ENCODE peak calls at places on chromosome 1, in six cellular contexts. Z is heart left ventricle; X is body of pancreas; N is CD4-positive, CD25-positive, alpha-beta regulatory T cell; Y is uterus; S is OCI-LY7. W is an unnamed sample. For H3K4me1, the result is how much of the 10 kb centered on the place peaks cover.

GRCh38 chr1:115463347-115463746 is 125.3 kb upstream of the NGF start:
- DNase-seq in Z (no peak), X (peak), N (no peak), Y (no peak), S (peak), W (no peak)

GRCh38 chr1:77407738-77408375 is 126.0 kb downstream of the AK5 start:
- DNase-seq in Z (no peak), X (no peak), N (no peak), Y (no peak), S (no peak), W (no peak)

GRCh38 chr1:71587961-71588360 is 507.1 kb upstream of the ZRANB2 start:
- DNase-seq in Z (no peak), X (no peak), N (no peak), Y (no peak), S (no peak), W (no peak)

GRCh38 chr1:116218922-116219321 is 107.7 kb downstream of the MAB21L3 start:
- DNase-seq in Z (peak), X (peak), N (no peak), Y (no peak), S (no peak), W (peak)

GRCh38 chr1:3456449-3456963 is 2.0 kb downstream of the ARHGEF16 start:
- DNase-seq in Z (no peak), X (no peak), N (no peak), Y (no peak), S (no peak), W (no peak)

GRCh38 chr1:91596474-91596873 is 95.8 kb downstream of the CDC7 start:
- DNase-seq in Z (no peak), X (no peak), N (no peak), Y (no peak), S (no peak), W (no peak)

GRCh38 chr1:248196965-248197364 is at the start of gene OR2M3:
- DNase-seq in Z (no peak), X (no peak), N (no peak), Y (no peak), S (no peak), W (no peak)

GRCh38 chr1:3775498-3776230 is 3.1 kb downstream of the SMIM1 start:
- DNase-seq in Z (peak), X (peak), N (peak), Y (peak), S (peak), W (peak)

GRCh38 chr1:225603538-225604354 is 49.2 kb downstream of the ENAH start:
- DNase-seq in Z (no peak), X (no peak), N (no peak), Y (no peak), S (no peak), W (no peak)

GRCh38 chr1:228860911-228861829 is 125.9 kb downstream of the RHOU start:
- DNase-seq in Z (no peak), X (peak), N (no peak), Y (peak), S (no peak), W (no peak)

GRCh38 chr1:226405411-226405988 is 2.4 kb downstream of the PARP1 start:
- DNase-seq in Z (no peak), X (no peak), N (peak), Y (no peak), S (peak), W (no peak)

GRCh38 chr1:172863031-172863430 is 187.7 kb downstream of the TNFSF18 start:
- DNase-seq in Z (no peak), X (no peak), N (no peak), Y (no peak), S (no peak), W (no peak)

GRCh38 chr1:83849191-83850061 is 149.5 kb downstream of the TTLL7 start:
- DNase-seq in Z (no peak), X (no peak), N (no peak), Y (no peak), S (no peak), W (no peak)

GRCh38 chr1:163173121-163173520 is 29.6 kb downstream of the RGS5 start:
- DNase-seq in Z (no peak), X (no peak), N (no peak), Y (no peak), S (no peak), W (no peak)

GRCh38 chr1:211352985-211353515 is 26.4 kb downstream of the TRAF5 start:
- DNase-seq in Z (no peak), X (peak), N (peak), Y (peak), S (peak), W (peak)

GRCh38 chr1:111281411-111281810 is 9.2 kb upstream of the CHIA start:
- DNase-seq in Z (no peak), X (no peak), N (no peak), Y (no peak), S (no peak), W (peak)

GRCh38 chr1:6373961-6374720 is 19.4 kb downstream of the ACOT7 start:
- DNase-seq in Z (no peak), X (peak), N (no peak), Y (no peak), S (no peak), W (no peak)

GRCh38 chr1:41361495-41362356 is 492 bp downstream of the FOXO6 start:
- DNase-seq in Z (no peak), X (peak), N (peak), Y (no peak), S (peak), W (no peak)

GRCh38 chr1:63466759-63467158 is 56.3 kb downstream of the ITGB3BP start:
- DNase-seq in Z (no peak), X (no peak), N (no peak), Y (no peak), S (no peak), W (no peak)

GRCh38 chr1:167617100-167617949 is 12.7 kb upstream of the RCSD1 start:
- DNase-seq in Z (peak), X (no peak), N (no peak), Y (peak), S (peak), W (no peak)

GRCh38 chr1:9881838-9882249 is 28.2 kb downstream of the CTNNBIP1 start:
- DNase-seq in Z (no peak), X (no peak), N (no peak), Y (no peak), S (no peak), W (no peak)

GRCh38 chr1:113783254-113784103 is 24.2 kb upstream of the PHTF1 start:
- DNase-seq in Z (peak), X (no peak), N (peak), Y (no peak), S (peak), W (peak)

GRCh38 chr1:16094453-16095158 is 21.2 kb upstream of the FAM131C start:
- DNase-seq in Z (no peak), X (peak), N (no peak), Y (no peak), S (no peak), W (no peak)

GRCh38 chr1:17629460-17629859 is 90.0 kb downstream of the ARHGEF10L start:
- DNase-seq in Z (no peak), X (no peak), N (no peak), Y (no peak), S (no peak), W (no peak)

GRCh38 chr1:49465486-49466185 is 558.1 kb downstream of the AGBL4 start:
- DNase-seq in Z (no peak), X (no peak), N (no peak), Y (no peak), S (no peak), W (no peak)

GRCh38 chr1:182700351-182700709 is 15.9 kb upstream of the RGS8 start:
- DNase-seq in Z (no peak), X (no peak), N (no peak), Y (no peak), S (no peak), W (no peak)

GRCh38 chr1:26079178-26079563 is 11.7 kb upstream of the TRIM63 start:
- DNase-seq in Z (no peak), X (no peak), N (no peak), Y (no peak), S (no peak), W (no peak)

GRCh38 chr1:157073944-157074685 is 25.5 kb downstream of the ETV3L start:
- DNase-seq in Z (peak), X (peak), N (no peak), Y (peak), S (peak), W (peak)

DNA sequence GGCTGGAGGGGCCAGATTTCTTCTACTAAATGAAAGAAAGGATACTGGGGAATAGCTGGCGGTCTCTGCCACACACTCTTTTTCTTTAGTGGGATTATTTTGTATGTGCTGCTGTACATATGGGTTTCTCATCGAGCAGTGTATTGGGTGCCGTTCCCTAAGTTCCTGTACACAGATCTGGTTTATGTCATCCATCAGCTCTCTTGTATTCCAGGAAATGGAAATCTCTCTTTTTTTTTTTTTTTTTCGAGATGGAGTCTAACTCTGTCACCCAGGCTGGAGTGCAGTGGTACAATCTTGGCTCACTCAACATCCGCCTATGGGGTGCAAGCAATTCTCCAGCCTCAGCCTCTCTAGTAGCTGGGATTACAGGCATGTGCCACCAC is 27.0 kb upstream of the NID1 start:
- DNase-seq in Z (no peak), X (no peak), N (no peak), Y (no peak), S (no peak), W (no peak)
- H3K4me1 ChIP-seq in Z (under half), X (under half), N (under half), Y (under half), S (under half), W (under half)

GRCh38 chr1:227769047-227769446 is 33.8 kb downstream of the SNAP47 start:
- DNase-seq in Z (no peak), X (no peak), N (no peak), Y (no peak), S (no peak), W (no peak)

GRCh38 chr1:227770812-227771211 is 35.6 kb downstream of the SNAP47 start:
- DNase-seq in Z (no peak), X (no peak), N (no peak), Y (no peak), S (no peak), W (no peak)

GRCh38 chr1:227768640-227769039 is 33.4 kb downstream of the SNAP47 start:
- DNase-seq in Z (no peak), X (no peak), N (no peak), Y (no peak), S (no peak), W (no peak)

GRCh38 chr1:227771326-227771725 is 36.1 kb downstream of the SNAP47 start:
- DNase-seq in Z (no peak), X (no peak), N (no peak), Y (no peak), S (no peak), W (no peak)

GRCh38 chr1:227769601-227770494 is 34.6 kb downstream of the SNAP47 start:
- DNase-seq in Z (no peak), X (no peak), N (no peak), Y (no peak), S (no peak), W (no peak)
- H3K27ac ChIP-seq in Z (no peak), X (no peak), N (no peak), Y (no peak), S (no peak), W (no peak)

GRCh38 chr1:107202007-107202406 is 61.2 kb downstream of the NTNG1 start:
- DNase-seq in Z (no peak), X (no peak), N (no peak), Y (no peak), S (no peak), W (no peak)

GRCh38 chr1:107195476-107195875 is 54.6 kb downstream of the NTNG1 start:
- DNase-seq in Z (no peak), X (no peak), N (no peak), Y (no peak), S (no peak), W (no peak)

GRCh38 chr1:107196973-107197562 is 56.2 kb downstream of the NTNG1 start:
- DNase-seq in Z (no peak), X (no peak), N (no peak), Y (no peak), S (peak), W (no peak)

GRCh38 chr1:107198581-107198980 is 57.7 kb downstream of the NTNG1 start:
- DNase-seq in Z (no peak), X (no peak), N (no peak), Y (no peak), S (no peak), W (no peak)
- H3K4me3 ChIP-seq in Z (no peak), X (no peak), N (no peak), Y (no peak), S (no peak), W (no peak)

DNA sequence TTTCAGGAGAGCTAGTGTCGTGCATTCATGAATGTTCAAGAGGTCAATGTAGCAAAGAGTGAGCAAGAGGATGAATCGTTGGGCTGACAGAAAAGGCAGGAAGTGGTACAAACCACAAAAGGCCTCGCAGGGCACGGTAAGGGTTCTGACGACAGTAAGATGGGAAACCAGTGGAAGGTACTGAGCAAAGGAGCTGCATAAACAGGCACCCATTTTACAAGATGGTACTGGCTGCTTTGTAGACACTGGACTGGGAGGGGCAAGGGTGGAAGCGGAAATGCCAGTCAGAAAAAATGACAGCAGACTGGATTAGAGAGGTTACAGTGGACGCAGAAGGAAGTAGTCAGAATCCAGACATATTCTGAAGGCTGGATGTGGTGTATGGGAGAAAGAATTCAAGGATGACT is 123.5 kb downstream of the PTPN14 start:
- DNase-seq in Z (no peak), X (no peak), N (peak), Y (no peak), S (peak), W (no peak)
- H3K4me1 ChIP-seq in Z (under half), X (under half), N (under half), Y (under half), S (under half), W (under half)

DNA sequence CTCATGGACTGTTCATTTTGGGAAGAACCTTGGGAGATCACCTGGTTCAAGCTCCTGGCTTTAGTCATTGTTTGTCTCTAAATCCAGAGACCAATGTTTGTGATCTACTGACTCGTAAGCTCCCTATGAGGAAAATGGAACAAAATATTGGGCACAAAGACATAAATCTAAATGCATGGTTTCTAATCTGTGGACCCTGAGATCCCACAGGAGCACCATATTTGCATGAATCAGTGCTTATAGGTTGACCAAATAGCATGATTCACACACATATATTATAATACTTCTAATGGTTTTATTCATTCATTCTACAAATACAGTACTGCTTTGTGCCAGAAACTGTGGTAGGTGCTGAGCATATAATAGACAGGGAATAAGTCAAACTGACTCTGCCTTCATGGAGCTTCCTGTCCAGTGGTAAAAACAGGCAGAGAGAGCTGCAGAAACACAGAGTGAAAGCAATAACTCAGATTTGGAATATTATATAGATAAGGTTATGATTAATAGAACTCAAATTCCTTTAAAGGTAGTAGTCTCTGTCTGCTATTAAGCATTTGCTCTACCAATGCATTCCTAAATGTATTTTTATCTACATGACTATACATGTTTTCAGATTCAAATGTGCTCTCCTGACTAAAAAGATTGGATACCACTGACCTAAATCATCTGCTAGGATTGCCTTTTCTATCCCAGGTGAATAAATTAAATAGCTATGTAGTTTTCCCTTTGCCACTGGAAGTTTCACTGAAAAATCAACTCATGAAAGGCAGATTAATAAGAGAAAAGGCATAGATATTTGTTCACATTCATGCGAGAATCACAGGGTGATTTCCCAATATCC is 198.6 kb upstream of the CAMK1G start:
- DNase-seq in Z (no peak), X (no peak), N (no peak), Y (no peak), S (no peak), W (no peak)
- H3K27ac ChIP-seq in Z (no peak), X (no peak), N (no peak), Y (no peak), S (no peak), W (no peak)

DNA sequence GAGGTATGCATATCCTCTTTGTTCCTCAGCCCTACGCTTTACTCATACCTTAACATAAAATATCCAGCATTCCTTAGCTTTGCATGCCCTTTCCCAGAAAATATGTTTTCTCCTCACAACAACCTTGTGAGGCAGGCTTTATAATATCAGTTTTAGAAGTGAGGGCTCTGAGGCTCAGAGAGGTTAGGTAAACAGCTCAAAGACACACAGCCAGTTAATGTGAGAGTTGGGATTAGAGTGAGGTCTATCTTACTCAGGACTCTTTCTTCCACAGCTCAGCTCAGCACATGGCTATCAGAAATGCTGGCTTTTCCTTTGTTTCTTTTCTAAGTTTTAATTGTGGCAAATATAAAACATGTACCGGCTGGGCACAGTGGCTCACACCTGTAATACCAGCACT is 27.9 kb downstream of the CSF1 start:
- DNase-seq in Z (no peak), X (no peak), N (no peak), Y (no peak), S (no peak), W (no peak)
- H3K4me3 ChIP-seq in Z (no peak), X (no peak), N (no peak), Y (no peak), S (no peak), W (no peak)

DNA sequence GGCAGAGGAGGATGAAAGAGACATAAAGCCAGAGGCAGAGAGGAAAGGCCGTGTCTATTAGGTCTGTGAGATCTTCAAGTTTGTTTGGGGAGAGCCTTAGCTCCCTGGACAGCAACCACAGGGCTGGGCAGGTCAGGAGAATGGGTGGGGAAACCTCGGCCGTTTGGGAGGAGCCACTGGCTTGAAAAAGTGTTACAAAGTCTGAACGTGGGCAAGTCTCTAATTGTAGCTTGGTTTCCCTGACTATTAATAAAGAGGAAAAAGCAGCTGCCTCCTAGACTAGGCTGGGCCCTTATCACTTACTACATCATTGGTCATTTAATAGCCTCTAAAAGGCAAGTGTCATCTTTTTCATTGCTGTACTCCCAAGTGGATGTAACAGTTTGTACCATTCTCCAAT is at the start of gene CCDC17:
- DNase-seq in Z (no peak), X (no peak), N (no peak), Y (no peak), S (no peak), W (no peak)
- H3K4me1 ChIP-seq in Z (under half), X (under half), N (under half), Y (under half), S (under half), W (under half)

GRCh38 chr1:197890936-197891335 is 11.5 kb upstream of the C1orf53 start:
- DNase-seq in Z (no peak), X (no peak), N (no peak), Y (no peak), S (no peak), W (no peak)
- H3K27ac ChIP-seq in Z (no peak), X (no peak), N (no peak), Y (no peak), S (no peak), W (no peak)

GRCh38 chr1:98086796-98087195 is 166.0 kb upstream of the DPYD start:
- DNase-seq in Z (no peak), X (no peak), N (no peak), Y (no peak), S (no peak), W (no peak)
- H3K4me3 ChIP-seq in Z (no peak), X (no peak), N (no peak), Y (no peak), S (no peak), W (no peak)

W was measured in lung.